ENCODE peak calls at places on chromosome 18, in nine cellular contexts. Y is cardiac muscle cell, O is uterus, Q is tibial artery, J is astrocyte, B is PC-9, S is ovary, W is upper lobe of right lung, R is GM12878. K is an unnamed sample.

GRCh38 chr18:49645836-49646235 is 84.0 kb downstream of the LIPG start:
- DNase-seq in Q (peak; percentile 78), R (no peak), Y (no peak), O (peak; percentile 52), B (no peak), J (peak; percentile 58), S (no peak), W (no peak), K (no peak)

GRCh38 chr18:25915907-25916306 is 174.5 kb downstream of the SS18 start:
- DNase-seq in J (no peak), Q (no peak), R (no peak), B (no peak), W (no peak), Y (no peak), S (no peak), O (no peak), K (no peak)

GRCh38 chr18:55317832-55318231 is 270.2 kb downstream of the TCF4 start:
- DNase-seq in J (no peak), B (no peak), Q (no peak), S (no peak), O (no peak), R (no peak), W (no peak), Y (no peak), K (peak; percentile 31)

GRCh38 chr18:11989174-11989573 is 7.9 kb downstream of the IMPA2 start:
- DNase-seq in W (no peak), R (no peak), Q (peak; percentile 20), O (no peak), Y (no peak), B (no peak), S (no peak), J (no peak), K (no peak)

GRCh38 chr18:1147616-1148184 is 243.0 kb downstream of the ADCYAP1 start:
- DNase-seq in S (no peak), J (no peak), Q (no peak), R (no peak), W (no peak), B (no peak), Y (peak; percentile 7), O (no peak), K (no peak)

GRCh38 chr18:55161966-55162365 is 202.7 kb upstream of the CCDC68 start:
- DNase-seq in Y (no peak), B (no peak), O (no peak), R (no peak), S (no peak), Q (no peak), J (peak; percentile 36), W (no peak), K (no peak)

GRCh38 chr18:21162786-21163185 is 51.2 kb upstream of the ROCK1 start:
- DNase-seq in B (no peak), R (no peak), Y (no peak), O (no peak), S (no peak), J (no peak), Q (no peak), W (no peak), K (no peak)

GRCh38 chr18:57212678-57213077 is 65.8 kb downstream of the BOD1L2 start:
- DNase-seq in Q (no peak), B (no peak), W (no peak), R (no peak), O (no peak), S (no peak), J (no peak), Y (no peak), K (no peak)

GRCh38 chr18:72869786-72870185 is 2.0 kb upstream of the NETO1 start:
- DNase-seq in W (no peak), B (no peak), Y (peak; percentile 20), R (no peak), J (no peak), S (no peak), Q (no peak), O (no peak), K (no peak)

GRCh38 chr18:26819046-26819445 is 46.5 kb downstream of the AQP4 start:
- DNase-seq in Q (no peak), Y (no peak), R (no peak), W (no peak), B (no peak), J (no peak), S (no peak), O (no peak), K (no peak)

GRCh38 chr18:58464104-58464625 is 164.7 kb downstream of the ALPK2 start:
- DNase-seq in R (no peak), Q (no peak), S (no peak), Y (no peak), J (no peak), W (no peak), O (no peak), B (peak; percentile 56), K (no peak)

GRCh38 chr18:55404811-55405654 is 183.0 kb downstream of the TCF4 start:
- DNase-seq in S (no peak), Q (no peak), R (no peak), O (no peak), W (no peak), J (no peak), B (no peak), Y (no peak), K (no peak)

GRCh38 chr18:57921708-57922107 is 118.6 kb upstream of the ATP8B1 start:
- DNase-seq in Y (no peak), R (no peak), W (no peak), J (no peak), Q (no peak), S (no peak), O (no peak), B (no peak), K (no peak)

GRCh38 chr18:57659463-57660102 is 37.9 kb upstream of the NARS1 start:
- DNase-seq in R (no peak), S (no peak), Q (no peak), W (no peak), O (no peak), J (peak; percentile 20), B (no peak), Y (no peak), K (no peak)

GRCh38 chr18:5627756-5628511 is 84.1 kb upstream of the EPB41L3 start:
- DNase-seq in Y (no peak), R (no peak), S (no peak), W (no peak), Q (no peak), O (no peak), J (no peak), B (no peak), K (no peak)

GRCh38 chr18:5632041-5632440 is 88.2 kb upstream of the EPB41L3 start:
- DNase-seq in Y (no peak), J (no peak), Q (no peak), R (no peak), O (no peak), B (no peak), S (no peak), W (no peak), K (no peak)

GRCh38 chr18:5630766-5631413 is 87.1 kb upstream of the EPB41L3 start:
- DNase-seq in W (no peak), Y (no peak), R (no peak), B (no peak), Q (no peak), O (no peak), J (peak; percentile 53), S (peak; percentile 7), K (no peak)

GRCh38 chr18:5628512-5629255 is 84.9 kb upstream of the EPB41L3 start:
- DNase-seq in W (peak; percentile 83), O (peak; percentile 39), Y (peak; percentile 78), R (no peak), Q (peak; percentile 71), B (no peak), S (peak; percentile 53), J (peak; percentile 29), K (peak; percentile 29)

GRCh38 chr18:5630057-5630765 is 86.4 kb upstream of the EPB41L3 start:
- DNase-seq in R (no peak), W (peak; percentile 91), Y (peak; percentile 96), Q (peak; percentile 79), O (peak; percentile 71), J (no peak), B (no peak), S (peak; percentile 72), K (peak; percentile 67)
- H3K4me3 ChIP-seq in R (no peak overlapping the region), W (peak overlapping the region; percentile 64), Y (peak overlapping the region; percentile 96), Q (peak overlapping the region; percentile 77), O (peak overlapping the region; percentile 48), J (peak overlapping the region; percentile 65), B (no peak overlapping the region), S (peak overlapping the region; percentile 59), K (peak overlapping the region; percentile 25)

DNA sequence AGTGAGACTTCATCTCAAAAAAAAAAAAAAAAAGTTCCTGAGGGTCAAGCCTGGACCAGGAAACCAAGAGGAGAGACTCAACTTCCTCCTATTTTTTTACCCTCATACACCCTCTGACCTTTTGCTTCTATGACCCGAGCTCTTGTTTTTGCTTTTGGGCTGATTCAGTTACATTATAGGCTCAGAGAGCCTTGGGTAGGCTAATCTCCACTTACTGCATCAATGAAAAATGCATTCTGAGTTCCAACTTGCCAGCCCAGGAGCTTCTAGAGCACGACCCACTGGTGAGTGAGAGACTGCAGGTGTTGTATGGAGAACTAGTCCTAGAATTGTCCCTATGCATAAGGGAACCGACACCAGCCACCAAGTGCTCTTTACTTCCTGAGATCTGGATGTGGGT is 91.1 kb downstream of the CABLES1 start:
- DNase-seq in Y (no peak), J (peak; percentile 63), B (no peak), R (no peak), W (no peak), O (no peak), S (no peak), Q (no peak), K (no peak)
- H3K4me1 ChIP-seq in Y (no peaks in the 10 kb centered on the region), J (peaks cover 49% of the 10 kb centered on the region), B (peaks cover 13% of the 10 kb centered on the region), R (peaks cover 65% of the 10 kb centered on the region), W (peaks cover 68% of the 10 kb centered on the region), O (peaks cover 24% of the 10 kb centered on the region), S (peaks cover 24% of the 10 kb centered on the region), Q (no peaks in the 10 kb centered on the region), K (peaks cover 56% of the 10 kb centered on the region)

GRCh38 chr18:36411745-36412168 is 114.2 kb downstream of the FHOD3 start:
- DNase-seq in O (no peak), R (no peak), Q (no peak), J (no peak), S (no peak), B (no peak), W (no peak), Y (peak; percentile 68), K (no peak)
- TF ChIP-seq CTCF in O (no peak), R (peak; percentile 33), Q (no peak), J (peak; percentile 21), S (no peak), B (peak; percentile 27), W (no peak), Y (peak; percentile 62), K (peak; percentile 44)

GRCh38 chr18:9096013-9096383 is 6.5 kb upstream of the NDUFV2 start:
- DNase-seq in Q (no peak), J (no peak), W (no peak), O (no peak), B (no peak), R (no peak), Y (no peak), S (no peak), K (no peak)

GRCh38 chr18:9095297-9096012 is 7.0 kb upstream of the NDUFV2 start:
- DNase-seq in S (no peak), Y (no peak), J (peak; percentile 31), W (no peak), B (no peak), R (peak; percentile 63), O (no peak), Q (no peak), K (peak; percentile 69)

GRCh38 chr18:9094307-9095226 is 7.9 kb upstream of the NDUFV2 start:
- DNase-seq in O (no peak), J (peak; percentile 86), Y (no peak), R (no peak), B (peak; percentile 84), W (no peak), S (no peak), Q (no peak), K (no peak)

GRCh38 chr18:9097349-9097748 is 5.2 kb upstream of the NDUFV2 start:
- DNase-seq in B (no peak), O (no peak), W (no peak), R (no peak), Q (no peak), J (no peak), S (no peak), Y (no peak), K (no peak)

GRCh38 chr18:9096698-9097097 is 5.8 kb upstream of the NDUFV2 start:
- DNase-seq in R (no peak), O (no peak), Y (no peak), S (no peak), W (no peak), B (no peak), Q (no peak), J (no peak), K (no peak)
- H3K4me3 ChIP-seq in R (no peak overlapping the region), O (no peak overlapping the region), Y (no peak overlapping the region), S (no peak overlapping the region), W (no peak overlapping the region), B (no peak overlapping the region), Q (no peak overlapping the region), J (no peak overlapping the region), K (no peak overlapping the region)

K was measured in MM.1S.